ENCODE peak calls at places on chromosomes 4 and X, in four cellular contexts. One of them, this sample, is unnamed.

GRCh38 chr4:69075061-69075792 is 21.0 kb upstream of the UGT2B7 start:
- DNase-seq in WTC11: no peak
- DNase-seq in SK-N-SH: no peak
- DNase-seq in K562: no peak
- DNase-seq in this sample: no peak

GRCh38 chr4:52917836-52918235 is 55.7 kb downstream of the RASL11B start:
- DNase-seq in WTC11: no peak
- DNase-seq in SK-N-SH: no peak
- DNase-seq in K562: no peak
- DNase-seq in this sample: no peak

GRCh38 chrX:45851434-45851991 is 650.8 kb upstream of the DIPK2B start:
- DNase-seq in WTC11: peak
- DNase-seq in SK-N-SH: peak
- DNase-seq in K562: no peak
- DNase-seq in this sample: no peak

GRCh38 chrX:63581390-63581789 is 203.6 kb downstream of the ARHGEF9 start:
- DNase-seq in WTC11: peak
- DNase-seq in SK-N-SH: no peak
- DNase-seq in K562: no peak
- DNase-seq in this sample: no peak

GRCh38 chr4:2837904-2838496 is 5.6 kb upstream of the ADD1 start:
- DNase-seq in WTC11: no peak
- DNase-seq in SK-N-SH: peak
- DNase-seq in K562: no peak
- DNase-seq in this sample: no peak

GRCh38 chr4:89411539-89411938 is 103.9 kb upstream of the GPRIN3 start:
- DNase-seq in WTC11: no peak
- DNase-seq in SK-N-SH: no peak
- DNase-seq in K562: no peak
- DNase-seq in this sample: no peak

GRCh38 chr4:20773144-20773997 is 73.1 kb downstream of the PACRGL start:
- DNase-seq in WTC11: peak
- DNase-seq in SK-N-SH: peak
- DNase-seq in K562: peak
- DNase-seq in this sample: no peak

GRCh38 chrX:42399632-42400024 is 378.3 kb downstream of the PPP1R2C start:
- DNase-seq in WTC11: no peak
- DNase-seq in SK-N-SH: no peak
- DNase-seq in K562: no peak
- DNase-seq in this sample: no peak

GRCh38 chrX:153961292-153961691 is 10.3 kb downstream of the HCFC1 start:
- DNase-seq in WTC11: no peak
- DNase-seq in SK-N-SH: no peak
- DNase-seq in K562: no peak
- DNase-seq in this sample: no peak

GRCh38 chr4:159398236-159398638 is 295.4 kb downstream of the RAPGEF2 start:
- DNase-seq in WTC11: no peak
- DNase-seq in SK-N-SH: no peak
- DNase-seq in K562: no peak
- DNase-seq in this sample: no peak

GRCh38 chr4:72974694-72975487 is 94.6 kb downstream of the COX18 start:
- DNase-seq in WTC11: no peak
- DNase-seq in SK-N-SH: no peak
- DNase-seq in K562: peak
- DNase-seq in this sample: no peak

GRCh38 chrX:69238153-69238959 is 73.1 kb upstream of the PJA1 start:
- DNase-seq in WTC11: no peak
- DNase-seq in SK-N-SH: peak
- DNase-seq in K562: no peak
- DNase-seq in this sample: no peak

GRCh38 chr4:26206339-26206738 is 114.5 kb upstream of the RBPJ start:
- DNase-seq in WTC11: no peak
- DNase-seq in SK-N-SH: no peak
- DNase-seq in K562: no peak
- DNase-seq in this sample: no peak

GRCh38 chrX:19760841-19761512 is 126.4 kb downstream of the SH3KBP1 start:
- DNase-seq in WTC11: no peak
- DNase-seq in SK-N-SH: no peak
- DNase-seq in K562: no peak
- DNase-seq in this sample: no peak
- TF ChIP-seq USF1 in WTC11: no peak
- TF ChIP-seq USF1 in SK-N-SH: no peak
- TF ChIP-seq USF1 in K562: no peak
- TF ChIP-seq USF1 in this sample: no peak

DNA sequence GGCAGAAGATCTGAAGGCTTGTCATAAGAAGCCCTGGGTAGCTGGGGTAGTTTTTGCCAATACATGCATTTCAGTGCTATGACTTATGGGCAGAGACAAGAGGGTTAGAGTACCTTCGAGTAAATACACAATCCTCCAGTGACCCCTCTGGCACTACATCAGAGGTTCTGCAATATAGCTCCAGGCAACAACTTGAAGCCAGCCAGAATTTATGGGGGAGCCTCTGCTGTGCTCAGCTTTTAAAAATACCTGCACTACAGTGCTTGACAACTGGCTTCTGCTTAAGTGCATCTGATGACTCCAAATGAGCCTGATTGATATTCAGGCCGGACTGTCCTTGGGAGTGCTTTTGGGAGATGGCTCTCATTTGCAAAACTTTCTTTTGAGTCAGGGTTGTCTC is 44.9 kb upstream of the SMAD1 start:
- DNase-seq in WTC11: no peak
- DNase-seq in SK-N-SH: no peak
- DNase-seq in K562: no peak
- DNase-seq in this sample: no peak
- TF ChIP-seq USF1 in WTC11: no peak
- TF ChIP-seq USF1 in SK-N-SH: no peak
- TF ChIP-seq USF1 in K562: no peak
- TF ChIP-seq USF1 in this sample: no peak

GRCh38 chr4:81604683-81605082 is 133.0 kb upstream of the RASGEF1B start:
- DNase-seq in WTC11: no peak
- DNase-seq in SK-N-SH: no peak
- DNase-seq in K562: no peak
- DNase-seq in this sample: no peak

GRCh38 chr4:81606166-81606565 is 134.5 kb upstream of the RASGEF1B start:
- DNase-seq in WTC11: no peak
- DNase-seq in SK-N-SH: no peak
- DNase-seq in K562: no peak
- DNase-seq in this sample: no peak

GRCh38 chr4:81602853-81603252 is 131.1 kb upstream of the RASGEF1B start:
- DNase-seq in WTC11: no peak
- DNase-seq in SK-N-SH: no peak
- DNase-seq in K562: no peak
- DNase-seq in this sample: no peak

GRCh38 chr4:81606796-81607550 is 135.3 kb upstream of the RASGEF1B start:
- DNase-seq in WTC11: peak
- DNase-seq in SK-N-SH: no peak
- DNase-seq in K562: peak
- DNase-seq in this sample: no peak

DNA sequence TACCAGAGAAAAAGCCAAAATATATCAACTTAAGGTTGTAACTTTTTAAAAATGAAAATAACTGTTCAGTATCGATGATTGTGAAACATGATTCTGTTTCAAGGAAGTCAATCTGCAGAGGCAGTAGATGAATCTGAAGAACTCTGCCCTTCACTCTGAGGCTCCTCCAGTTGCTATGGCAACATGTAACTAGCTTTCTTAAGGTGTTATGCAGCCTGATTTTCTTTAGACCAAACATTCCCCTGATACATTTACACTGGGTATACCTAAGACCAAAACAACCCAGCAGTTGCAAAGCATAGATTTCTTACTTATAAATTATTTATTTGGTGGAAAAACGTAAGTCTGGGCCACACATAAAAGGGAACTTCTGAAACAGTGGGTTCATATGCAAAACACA is 133.6 kb upstream of the RASGEF1B start:
- DNase-seq in WTC11: no peak
- DNase-seq in SK-N-SH: no peak
- DNase-seq in K562: no peak
- DNase-seq in this sample: no peak
- TF ChIP-seq USF1 in WTC11: no peak
- TF ChIP-seq USF1 in SK-N-SH: no peak
- TF ChIP-seq USF1 in K562: no peak
- TF ChIP-seq USF1 in this sample: no peak

DNA sequence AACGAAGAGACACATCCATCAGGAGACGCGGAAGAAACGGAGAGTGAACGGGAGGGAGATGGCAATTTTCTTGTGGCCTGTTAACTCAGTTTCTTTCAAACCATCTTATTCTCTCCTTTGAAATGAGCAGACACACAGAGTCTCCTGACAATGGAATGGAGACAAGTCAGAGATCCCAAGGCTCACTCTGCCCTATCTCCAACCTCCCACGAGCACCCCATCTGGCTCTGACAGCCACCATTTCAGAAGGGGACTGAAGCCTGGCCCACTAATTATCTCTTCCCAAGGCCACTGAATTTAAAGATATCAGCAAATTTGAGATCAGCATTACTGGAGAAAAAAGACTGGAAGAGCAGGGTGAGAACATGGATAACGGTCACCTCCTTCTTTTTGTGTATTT is 215.6 kb downstream of the DHX15 start:
- DNase-seq in WTC11: no peak
- DNase-seq in SK-N-SH: no peak
- DNase-seq in K562: no peak
- DNase-seq in this sample: no peak
- TF ChIP-seq USF1 in WTC11: no peak
- TF ChIP-seq USF1 in SK-N-SH: no peak
- TF ChIP-seq USF1 in K562: no peak
- TF ChIP-seq USF1 in this sample: no peak

GRCh38 chr4:7782783-7783182 is 156.9 kb downstream of the AFAP1 start:
- DNase-seq in WTC11: no peak
- DNase-seq in SK-N-SH: no peak
- DNase-seq in K562: no peak
- DNase-seq in this sample: no peak
- TF ChIP-seq USF1 in WTC11: no peak
- TF ChIP-seq USF1 in SK-N-SH: no peak
- TF ChIP-seq USF1 in K562: no peak
- TF ChIP-seq USF1 in this sample: no peak

GRCh38 chr4:93201471-93201870 is 627.1 kb upstream of the ATOH1 start:
- DNase-seq in WTC11: no peak
- DNase-seq in SK-N-SH: no peak
- DNase-seq in K562: no peak
- DNase-seq in this sample: no peak

GRCh38 chr4:93199492-93199891 is 629.1 kb upstream of the ATOH1 start:
- DNase-seq in WTC11: peak
- DNase-seq in SK-N-SH: peak
- DNase-seq in K562: no peak
- DNase-seq in this sample: no peak

DNA sequence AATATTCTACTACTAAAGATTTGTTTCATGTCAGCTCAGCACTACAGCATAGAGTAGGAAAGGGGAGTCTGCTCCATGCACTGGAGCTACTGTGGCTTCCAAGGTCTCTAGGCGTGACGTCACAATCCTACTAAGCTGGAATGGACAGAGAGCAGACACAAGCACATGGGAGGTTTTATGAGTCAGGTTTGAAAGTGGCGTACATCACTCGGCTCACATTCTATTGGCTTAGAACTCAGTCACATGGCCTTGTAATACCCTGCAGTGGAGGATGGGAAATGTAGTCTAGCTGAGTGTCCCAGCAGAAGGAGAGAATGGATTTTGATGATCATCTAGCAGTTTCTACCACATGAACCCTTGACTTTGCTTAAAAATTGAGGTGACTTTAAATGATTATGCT is 624.8 kb upstream of the ATOH1 start:
- DNase-seq in WTC11: no peak
- DNase-seq in SK-N-SH: no peak
- DNase-seq in K562: no peak
- DNase-seq in this sample: no peak
- TF ChIP-seq USF1 in WTC11: peak
- TF ChIP-seq USF1 in SK-N-SH: peak
- TF ChIP-seq USF1 in K562: no peak
- TF ChIP-seq USF1 in this sample: peak

DNA sequence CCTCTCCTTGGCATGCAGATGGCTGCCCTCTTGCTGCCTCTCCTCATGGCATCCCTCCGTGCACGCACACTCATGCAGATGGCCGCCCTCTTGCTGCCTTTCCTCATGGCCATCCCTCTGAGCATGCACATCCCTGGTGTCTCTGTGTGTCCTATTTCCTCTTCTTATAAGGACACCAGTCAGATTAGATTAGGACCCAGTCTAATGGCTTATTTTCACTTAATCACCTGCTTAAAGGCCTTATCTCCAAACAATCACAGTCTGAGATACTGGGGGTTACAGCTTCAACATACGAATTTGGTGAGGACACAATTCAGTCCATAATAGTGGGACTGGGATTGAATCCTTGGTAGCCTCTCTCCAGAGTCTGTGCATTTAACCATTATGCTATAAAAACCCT is 26.0 kb upstream of the TMEM150C start:
- DNase-seq in WTC11: no peak
- DNase-seq in SK-N-SH: no peak
- DNase-seq in K562: no peak
- DNase-seq in this sample: no peak
- TF ChIP-seq USF1 in WTC11: no peak
- TF ChIP-seq USF1 in SK-N-SH: no peak
- TF ChIP-seq USF1 in K562: no peak
- TF ChIP-seq USF1 in this sample: no peak